ENCODE peak calls at places on chromosomes 7 and 10, in four cellular contexts. B is suprapubic skin, O is body of pancreas, N is stomach. W is an unnamed sample.

GRCh38 chr7:2705371-2706096 is 17.5 kb downstream of the AMZ1 start:
- DNase-seq in B (no peak), N (no peak), O (no peak), W (no peak)

GRCh38 chr7:28512648-28513435 is 100.5 kb downstream of the CREB5 start:
- DNase-seq in N (no peak), O (no peak), B (no peak), W (no peak)

GRCh38 chr10:116287906-116288501 is 15.0 kb upstream of the GFRA1 start:
- DNase-seq in O (peak), N (no peak), B (no peak), W (peak)

GRCh38 chr10:63267414-63268138 is 134.4 kb downstream of the NRBF2 start:
- DNase-seq in N (no peak), O (peak), B (no peak), W (peak)

GRCh38 chr10:117241541-117242462 is 888 bp downstream of the SLC18A2 start:
- DNase-seq in O (no peak), N (no peak), B (no peak), W (no peak)

GRCh38 chr7:98541101-98541500 is 76.0 kb upstream of the NPTX2 start:
- DNase-seq in N (no peak), O (no peak), B (no peak), W (no peak)

GRCh38 chr7:25469669-25470068 is 241.4 kb upstream of the NPVF start:
- DNase-seq in O (no peak), N (no peak), B (no peak), W (no peak)

GRCh38 chr7:16916733-16917132 is 35.0 kb upstream of the AGR3 start:
- DNase-seq in O (no peak), B (no peak), N (no peak), W (no peak)

GRCh38 chr7:90594791-90595317 is 1.3 kb upstream of the CDK14 start:
- DNase-seq in O (peak), N (no peak), B (no peak), W (no peak)

GRCh38 chr7:139683137-139683871 is 94.5 kb downstream of the HIPK2 start:
- DNase-seq in O (no peak), N (no peak), B (no peak), W (no peak)

GRCh38 chr10:43421519-43421918 is 12.5 kb upstream of the HNRNPF start:
- DNase-seq in B (no peak), O (no peak), N (no peak), W (no peak)

GRCh38 chr10:43421201-43421507 is 12.2 kb upstream of the HNRNPF start:
- DNase-seq in B (no peak), O (no peak), N (no peak), W (no peak)

GRCh38 chr10:43417950-43418768 is 9.2 kb upstream of the HNRNPF start:
- DNase-seq in O (peak), N (no peak), B (no peak), W (no peak)

GRCh38 chr10:43420369-43421200 is 11.6 kb upstream of the HNRNPF start:
- DNase-seq in B (peak), N (peak), O (peak), W (peak)

GRCh38 chr10:43419997-43420368 is 11.0 kb upstream of the HNRNPF start:
- DNase-seq in O (no peak), B (no peak), N (no peak), W (no peak)
- H3K4me3 ChIP-seq in O (no peak), B (peak), N (peak), W (no peak)

GRCh38 chr10:129231821-129232220 is 235.2 kb upstream of the MGMT start:
- DNase-seq in N (no peak), B (no peak), O (no peak), W (no peak)

GRCh38 chr10:129236411-129236810 is 230.6 kb upstream of the MGMT start:
- DNase-seq in B (no peak), O (no peak), N (no peak), W (no peak)

GRCh38 chr10:129233351-129234148 is 233.5 kb upstream of the MGMT start:
- DNase-seq in O (no peak), N (no peak), B (no peak), W (no peak)
- H3K4me3 ChIP-seq in O (no peak), N (no peak), B (no peak), W (no peak)

GRCh38 chr10:72693599-72693915 is 1.6 kb downstream of the MCU start:
- DNase-seq in N (no peak), B (no peak), O (no peak), W (no peak)

GRCh38 chr10:72692057-72692891 is at the start of gene MCU:
- DNase-seq in O (peak), N (peak), B (peak), W (peak)

GRCh38 chr10:72695496-72695895 is 3.6 kb downstream of the MCU start:
- DNase-seq in O (no peak), N (no peak), B (no peak), W (no peak)

GRCh38 chr10:72692897-72693598 is 1.1 kb downstream of the MCU start:
- DNase-seq in N (no peak), O (no peak), B (no peak), W (peak)

GRCh38 chr10:72694476-72695369 is 2.8 kb downstream of the MCU start:
- DNase-seq in N (no peak), O (no peak), B (no peak), W (peak)
- H3K4me3 ChIP-seq in N (no peak), O (no peak), B (no peak), W (peak)

GRCh38 chr7:33667261-33667660 is 238.1 kb upstream of the BMPER start:
- DNase-seq in N (no peak), O (no peak), B (no peak), W (no peak)

GRCh38 chr7:33669251-33669670 is 236.1 kb upstream of the BMPER start:
- DNase-seq in N (no peak), B (no peak), O (no peak), W (no peak)

GRCh38 chr7:33671521-33672262 is 233.6 kb upstream of the BMPER start:
- DNase-seq in N (no peak), O (no peak), B (no peak), W (no peak)

GRCh38 chr7:33661430-33662160 is 243.7 kb upstream of the BMPER start:
- DNase-seq in O (no peak), N (no peak), B (no peak), W (no peak)

DNA sequence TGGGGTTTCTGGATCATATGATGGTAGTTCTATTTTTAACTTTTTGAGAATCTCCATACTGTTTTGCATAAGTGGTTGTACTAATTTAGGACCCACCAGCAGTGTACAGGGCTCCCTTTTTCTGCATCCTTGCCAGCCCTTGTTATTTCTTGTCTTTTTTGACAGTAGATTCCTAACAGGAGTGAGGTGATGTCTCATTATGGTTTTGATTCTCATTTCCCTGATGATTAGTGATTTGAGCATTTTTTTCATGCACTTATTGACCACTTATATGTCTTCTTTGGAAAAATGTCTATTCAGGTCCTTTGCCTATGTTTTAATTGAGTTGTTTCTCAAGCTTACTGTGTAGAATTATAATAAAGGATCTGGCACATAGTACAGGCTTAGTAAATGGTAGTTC is 238.8 kb upstream of the BMPER start:
- DNase-seq in B (no peak), N (no peak), O (no peak), W (no peak)
- H3K4me3 ChIP-seq in B (no peak), N (no peak), O (no peak), W (no peak)

DNA sequence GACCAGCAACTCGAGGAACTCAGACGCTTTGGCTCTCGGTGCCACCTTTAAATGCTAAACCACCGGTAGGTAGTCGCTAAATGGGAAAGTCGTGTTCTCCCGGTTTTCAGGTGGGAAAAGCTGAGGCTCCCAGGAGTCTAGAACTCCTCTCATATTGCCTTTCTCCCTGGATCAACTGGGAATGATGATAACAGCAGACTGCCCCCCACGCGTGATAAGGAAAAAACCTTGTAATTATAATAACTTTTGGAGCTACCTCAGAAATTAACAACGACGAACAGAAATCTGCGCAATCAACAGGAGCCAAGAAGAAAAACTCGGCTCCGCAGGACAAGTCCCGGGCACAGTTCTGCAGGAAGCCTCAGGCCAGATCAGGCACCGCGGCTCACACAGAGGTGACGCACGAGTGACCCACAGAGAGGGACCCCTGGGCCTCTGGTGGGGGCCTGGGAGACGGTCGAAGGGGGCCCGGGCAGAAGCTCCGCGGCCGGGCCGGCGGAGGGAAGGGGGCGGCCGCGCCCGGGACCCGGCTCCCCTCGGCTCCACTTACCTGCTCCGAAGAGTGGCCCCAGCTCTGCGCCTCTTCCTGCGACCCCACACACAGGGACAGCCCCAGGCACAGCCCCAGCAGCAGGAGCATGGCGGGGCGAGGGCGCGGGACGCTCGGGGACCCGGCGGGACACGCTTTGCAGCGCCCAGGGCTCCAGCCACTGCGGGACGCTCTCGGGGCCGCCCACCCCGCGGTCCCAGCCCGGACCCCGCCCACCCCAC is at the start of gene ITIH5:
- DNase-seq in O (no peak), B (peak), N (no peak), W (no peak)
- H3K4me3 ChIP-seq in O (peak), B (peak), N (peak), W (peak)

DNA sequence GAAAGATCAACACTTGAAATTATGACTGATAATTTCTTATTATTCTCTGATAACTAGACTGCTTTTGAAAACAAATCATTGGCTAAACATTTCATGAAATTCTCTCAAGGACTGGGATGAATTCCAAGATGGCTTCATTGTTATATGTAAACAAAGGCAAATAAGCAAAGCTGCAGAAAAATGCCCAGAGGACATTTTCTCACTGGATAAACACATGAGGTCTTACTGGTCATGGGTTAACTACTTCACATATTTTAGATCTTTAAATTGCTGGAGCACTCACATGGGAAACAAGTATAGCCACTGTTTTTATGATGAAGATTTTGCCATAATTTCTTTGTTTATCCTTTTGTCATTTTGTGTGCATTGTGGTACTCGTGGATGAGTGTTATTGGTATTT is 239.1 kb downstream of the PHF14 start:
- DNase-seq in N (no peak), O (no peak), B (no peak), W (no peak)
- H3K4me3 ChIP-seq in N (no peak), O (no peak), B (no peak), W (no peak)

GRCh38 chr7:7256731-7257274 is 74.5 kb downstream of the C1GALT1 start:
- DNase-seq in B (no peak), O (no peak), N (no peak), W (no peak)

GRCh38 chr7:7254319-7254718 is 72.0 kb downstream of the C1GALT1 start:
- DNase-seq in B (no peak), N (no peak), O (no peak), W (no peak)

GRCh38 chr7:7254908-7255307 is 72.6 kb downstream of the C1GALT1 start:
- DNase-seq in O (no peak), N (no peak), B (no peak), W (no peak)

GRCh38 chr7:7261863-7262262 is 79.5 kb downstream of the C1GALT1 start:
- DNase-seq in O (no peak), B (no peak), N (no peak), W (no peak)

DNA sequence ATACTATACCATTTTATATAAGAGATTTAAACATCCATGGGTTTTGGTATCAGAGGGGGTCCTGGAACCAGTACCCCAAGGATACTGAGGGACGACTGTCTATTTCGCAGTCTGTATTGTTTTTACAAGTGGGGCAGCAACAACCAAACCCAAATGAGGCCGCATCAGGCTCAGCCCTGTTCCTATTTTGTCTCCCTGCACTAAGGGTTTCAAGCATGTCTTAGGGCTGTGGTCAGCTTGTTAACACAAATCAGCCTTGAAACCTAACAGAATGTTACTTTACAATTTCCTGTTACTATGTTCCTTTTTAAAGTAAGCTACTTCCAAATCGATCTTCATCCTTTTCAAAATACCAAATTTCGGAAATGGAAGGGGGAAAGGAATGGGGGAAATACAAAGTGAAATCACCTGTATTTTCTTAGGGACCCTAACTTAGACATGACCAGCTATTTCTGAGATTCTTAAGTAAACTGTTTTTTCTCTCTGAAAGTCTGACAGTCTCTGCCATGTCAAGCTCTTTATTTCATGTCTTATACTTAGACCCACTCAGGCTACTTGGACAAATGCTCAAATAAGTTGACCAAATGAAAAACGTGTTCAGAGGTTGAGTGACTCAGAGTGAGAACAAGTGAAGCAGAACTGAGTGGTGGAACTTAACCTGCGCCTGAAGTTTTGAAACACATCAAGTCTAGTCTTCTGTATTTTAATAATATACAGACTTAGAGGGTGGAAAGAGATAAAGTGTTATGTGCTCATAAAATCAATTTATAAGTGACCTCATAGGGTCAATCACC is 75.8 kb downstream of the C1GALT1 start:
- DNase-seq in N (no peak), O (no peak), B (no peak), W (peak)
- H3K4me3 ChIP-seq in N (no peak), O (no peak), B (no peak), W (no peak)

GRCh38 chr7:143510854-143511592 is 33.4 kb downstream of the TAS2R41 start:
- DNase-seq in O (peak), B (no peak), N (no peak), W (peak)
- H3K4me3 ChIP-seq in O (no peak), B (peak), N (no peak), W (peak)